ENCODE peak calls at places on chromosomes 4 and X, in eight cellular contexts. P is pancreas, D is SK-N-SH, L is heart left ventricle, K is HepG2, B is BE2C, F is suprapubic skin, G is esophagus squamous epithelium. J is an unnamed sample.

GRCh38 chrX:48703642-48704481 is 7.3 kb downstream of the SUV39H1 start:
- DNase-seq in P (no peak), D (no peak), L (no peak), K (no peak), B (no peak), F (no peak), G (no peak), J (no peak)

GRCh38 chr4:13920111-13920875 is 292.8 kb upstream of the BOD1L1 start:
- DNase-seq in P (no peak), D (no peak), L (no peak), K (no peak), B (no peak), F (no peak), G (no peak), J (no peak)

GRCh38 chr4:109560687-109561452 is 824 bp downstream of the MCUB start:
- DNase-seq in P (no peak), D (peak; percentile 53), L (peak; percentile 27), K (no peak), B (peak; percentile 14), F (peak; percentile 74), G (no peak), J (peak; percentile 52)

GRCh38 chr4:185846550-185847210 is 34.7 kb upstream of the SORBS2 start:
- DNase-seq in P (no peak), D (peak; percentile 60), L (no peak), K (no peak), B (peak; percentile 63), F (no peak), G (no peak), J (no peak)

GRCh38 chrX:75623535-75623934 is 100.7 kb upstream of the ZDHHC15 start:
- DNase-seq in P (no peak), D (no peak), L (no peak), K (peak; percentile 1), B (no peak), F (no peak), G (no peak), J (no peak)

GRCh38 chrX:96407043-96407442 is 277.6 kb upstream of the DIAPH2 start:
- DNase-seq in P (no peak), D (no peak), L (peak; percentile 10), K (peak; percentile 45), B (no peak), F (no peak), G (no peak), J (peak; percentile 37)

GRCh38 chr4:65880594-65880993 is 210.3 kb upstream of the EPHA5 start:
- DNase-seq in P (no peak), D (no peak), L (no peak), K (no peak), B (no peak), F (no peak), G (no peak), J (no peak)

GRCh38 chr4:126364290-126364978 is 1049.7 kb downstream of the FAT4 start:
- DNase-seq in P (no peak), D (no peak), L (no peak), K (no peak), B (no peak), F (no peak), G (no peak), J (no peak)

GRCh38 chrX:75155454-75155829 is 641 bp downstream of the ABCB7 start:
- DNase-seq in P (no peak), D (peak; percentile 2), L (no peak), K (no peak), B (no peak), F (no peak), G (no peak), J (no peak)

GRCh38 chr4:173333658-173334084 is 487 bp downstream of the HMGB2 start:
- DNase-seq in P (peak; percentile 56), D (peak; percentile 71), L (peak; percentile 80), K (peak; percentile 2), B (peak; percentile 58), F (peak; percentile 82), G (peak; percentile 36), J (peak; percentile 85)

GRCh38 chr4:141465151-141465550 is 171.2 kb upstream of the IL15 start:
- DNase-seq in P (no peak), D (peak; percentile 14), L (no peak), K (no peak), B (peak; percentile 55), F (no peak), G (no peak), J (no peak)

GRCh38 chr4:6229095-6229494 is 28.7 kb upstream of the JAKMIP1 start:
- DNase-seq in P (no peak), D (peak; percentile 87), L (no peak), K (no peak), B (peak; percentile 77), F (no peak), G (no peak), J (no peak)

GRCh38 chr4:73683033-73683432 is 57.3 kb upstream of the CXCL8 start:
- DNase-seq in P (no peak), D (no peak), L (no peak), K (no peak), B (no peak), F (no peak), G (no peak), J (no peak)

GRCh38 chr4:41145571-41146078 is 68.7 kb downstream of the APBB2 start:
- DNase-seq in P (no peak), D (no peak), L (no peak), K (peak; percentile 61), B (no peak), F (no peak), G (no peak), J (no peak)

GRCh38 chr4:99008051-99008450 is 12.5 kb downstream of the METAP1 start:
- DNase-seq in P (no peak), D (no peak), L (no peak), K (no peak), B (no peak), F (no peak), G (no peak), J (no peak)

GRCh38 chr4:110518889-110519490 is 43.0 kb downstream of the ENPEP start:
- DNase-seq in P (no peak), D (peak; percentile 15), L (no peak), K (peak; percentile 12), B (peak; percentile 42), F (no peak), G (no peak), J (no peak)

GRCh38 chr4:77818077-77818666 is 996 bp downstream of the CNOT6L start:
- DNase-seq in P (peak; percentile 68), D (peak; percentile 76), L (peak; percentile 83), K (peak; percentile 85), B (peak; percentile 75), F (peak; percentile 77), G (peak; percentile 1), J (peak; percentile 75)

GRCh38 chrX:153460826-153461225 is 9.6 kb downstream of the HAUS7 start:
- DNase-seq in P (no peak), D (peak; percentile 83), L (peak; percentile 25), K (peak; percentile 15), B (peak; percentile 69), F (no peak), G (no peak), J (no peak)

GRCh38 chrX:131762802-131763234 is 218.9 kb downstream of the OR13H1 start:
- DNase-seq in P (no peak), D (peak; percentile 50), L (no peak), K (no peak), B (no peak), F (no peak), G (no peak), J (no peak)

GRCh38 chrX:51894697-51895336 is 1.4 kb downstream of the MAGED1 start:
- DNase-seq in P (peak; percentile 42), D (peak; percentile 46), L (peak; percentile 9), K (no peak), B (peak; percentile 59), F (no peak), G (no peak), J (peak; percentile 66)
- H3K4me3 ChIP-seq in P (peak overlapping the region; percentile 27), D (peak overlapping the region; percentile 79), L (peak overlapping the region; percentile 68), K (peak overlapping the region; percentile 74), B (peak overlapping the region; percentile 85), F (peak overlapping the region; percentile 60), G (peak overlapping the region; percentile 61), J (peak overlapping the region; percentile 63)

DNA sequence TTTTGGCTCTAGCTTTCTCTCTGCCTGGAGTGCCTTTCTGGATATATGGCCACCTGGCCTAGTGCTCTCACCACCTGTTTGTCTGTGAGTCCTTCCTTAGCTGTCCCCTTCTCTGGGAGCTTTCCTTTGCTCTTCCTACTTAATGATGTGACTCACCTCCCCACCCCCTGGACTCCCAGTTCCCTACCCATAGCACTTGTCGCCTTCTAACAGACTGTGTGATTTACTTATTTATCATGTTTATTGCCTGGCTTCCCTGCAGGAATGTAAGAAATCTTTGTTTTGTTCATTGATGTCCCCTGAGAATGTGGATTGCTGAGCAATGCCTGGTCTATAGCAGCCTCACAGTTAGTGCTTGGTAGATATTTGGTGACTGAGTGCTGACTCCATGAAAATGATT is 18.9 kb downstream of the ADD1 start:
- DNase-seq in P (no peak), D (no peak), L (no peak), K (no peak), B (no peak), F (no peak), G (no peak), J (no peak)
- H3K4me1 ChIP-seq in P (peaks cover 81% of the 10 kb centered on the region), D (peaks cover 46% of the 10 kb centered on the region), L (peaks cover 83% of the 10 kb centered on the region), K (peaks cover 98% of the 10 kb centered on the region), B (peaks cover 14% of the 10 kb centered on the region), F (peaks cover 90% of the 10 kb centered on the region), G (peaks cover 31% of the 10 kb centered on the region), J (peaks cover 100% of the 10 kb centered on the region)

GRCh38 chr4:53956053-53956452 is 108.4 kb downstream of the CHIC2 start:
- DNase-seq in P (no peak), D (no peak), L (no peak), K (no peak), B (no peak), F (no peak), G (no peak), J (no peak)

GRCh38 chr4:53956454-53956853 is 108.0 kb downstream of the CHIC2 start:
- DNase-seq in P (no peak), D (peak; percentile 56), L (no peak), K (no peak), B (peak; percentile 23), F (no peak), G (no peak), J (no peak)

DNA sequence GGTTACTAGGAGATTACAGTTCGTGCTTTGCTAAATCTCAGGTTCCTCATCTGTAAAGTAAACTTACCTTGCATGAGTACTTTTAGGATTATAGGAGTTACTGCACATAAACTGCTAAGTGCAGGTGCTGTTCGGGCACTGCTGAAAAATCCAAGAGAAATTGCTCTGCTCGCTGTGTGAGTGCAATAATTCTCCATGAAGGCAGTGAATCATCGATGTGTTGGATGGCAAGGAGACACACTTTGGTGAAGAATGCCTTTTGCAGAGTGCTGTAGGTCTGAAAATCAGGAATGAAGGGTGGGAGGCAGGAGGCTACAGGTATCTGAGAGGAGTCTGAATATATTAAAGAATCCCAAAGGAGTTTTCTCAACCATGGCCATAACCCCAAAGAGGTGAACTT is 113.0 kb downstream of the CHIC2 start:
- DNase-seq in P (no peak), D (no peak), L (no peak), K (no peak), B (no peak), F (no peak), G (no peak), J (no peak)
- H3K4me3 ChIP-seq in P (no peak overlapping the region), D (no peak overlapping the region), L (no peak overlapping the region), K (no peak overlapping the region), B (no peak overlapping the region), F (no peak overlapping the region), G (no peak overlapping the region), J (no peak overlapping the region)

DNA sequence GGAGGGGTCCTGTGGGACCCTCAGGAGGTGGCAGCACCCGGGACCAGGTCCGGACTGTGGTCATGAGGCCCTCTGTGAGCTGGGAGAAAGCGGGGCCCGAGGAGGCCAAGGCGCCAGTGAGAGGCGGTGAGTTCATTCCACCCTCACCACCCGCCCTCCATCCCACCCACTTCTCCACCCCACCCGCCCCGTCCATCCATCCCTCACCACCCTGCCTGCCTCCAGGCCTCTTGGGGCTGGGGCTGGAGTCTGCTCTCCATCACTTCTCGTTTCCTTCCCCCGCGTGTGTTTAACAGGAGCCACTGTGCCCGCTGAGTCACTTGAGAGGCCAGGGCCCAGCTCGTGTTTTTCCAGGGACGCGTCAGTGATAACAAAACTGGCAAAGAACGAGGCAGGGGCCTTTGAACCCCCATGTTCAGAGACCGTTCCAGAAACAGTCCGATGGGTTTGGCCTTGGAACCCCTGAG is 6.2 kb downstream of the SH3TC1 start:
- DNase-seq in P (no peak), D (peak; percentile 79), L (no peak), K (no peak), B (peak; percentile 53), F (no peak), G (no peak), J (no peak)
- H3K4me1 ChIP-seq in P (peaks cover 5% of the 10 kb centered on the region), D (no peaks in the 10 kb centered on the region), L (peaks cover 4% of the 10 kb centered on the region), K (peaks cover 44% of the 10 kb centered on the region), B (peaks cover 43% of the 10 kb centered on the region), F (peaks cover 34% of the 10 kb centered on the region), G (peaks cover 30% of the 10 kb centered on the region), J (peaks cover 4% of the 10 kb centered on the region)